ENCODE peak calls at places on chromosome 1, in five cellular contexts. W is fibroblast of villous mesenchyme, J is thoracic aorta, F is heart left ventricle, S is PC-3. V is an unnamed sample.

GRCh38 chr1:94283462-94283861 is 46.1 kb upstream of the ARHGAP29 start:
- DNase-seq in W (no peak), J (no peak), F (no peak), S (no peak), V (no peak)

GRCh38 chr1:67618285-67619018 is 66.5 kb upstream of the GADD45A start:
- DNase-seq in W (peak), J (peak), F (peak), S (peak), V (peak)

GRCh38 chr1:214364335-214364734 is 83.4 kb downstream of the SMYD2 start:
- DNase-seq in W (no peak), J (no peak), F (peak), S (no peak), V (no peak)

GRCh38 chr1:157089789-157090188 is 9.8 kb downstream of the ETV3L start:
- DNase-seq in W (no peak), J (no peak), F (no peak), S (no peak), V (no peak)

GRCh38 chr1:180507826-180508724 is 5.7 kb upstream of the ACBD6 start:
- DNase-seq in W (peak), J (no peak), F (no peak), S (peak), V (peak)

GRCh38 chr1:182520746-182521145 is 68.3 kb downstream of the RNASEL start:
- DNase-seq in W (no peak), J (no peak), F (no peak), S (no peak), V (peak)

GRCh38 chr1:52059326-52059725 is 3.2 kb downstream of the BTF3L4 start:
- DNase-seq in W (peak), J (no peak), F (no peak), S (peak), V (peak)

GRCh38 chr1:230243583-230244377 is 176.7 kb downstream of the GALNT2 start:
- DNase-seq in W (peak), J (no peak), F (no peak), S (peak), V (peak)

GRCh38 chr1:185595835-185596667 is 138.1 kb upstream of the HMCN1 start:
- DNase-seq in W (peak), J (no peak), F (peak), S (peak), V (peak)

GRCh38 chr1:1406101-1406820 is 832 bp downstream of the MRPL20 start:
- DNase-seq in W (no peak), J (no peak), F (no peak), S (no peak), V (no peak)

GRCh38 chr1:101317590-101317989 is 80.8 kb downstream of the S1PR1 start:
- DNase-seq in W (no peak), J (no peak), F (no peak), S (no peak), V (no peak)

GRCh38 chr1:169809370-169810095 is 14.8 kb upstream of the METTL18 start:
- DNase-seq in W (peak), J (no peak), F (no peak), S (peak), V (peak)

GRCh38 chr1:184757406-184757805 is 2.7 kb upstream of the EDEM3 start:
- DNase-seq in W (no peak), J (no peak), F (no peak), S (no peak), V (no peak)

GRCh38 chr1:40842691-40843090 is 19.5 kb downstream of the CITED4 start:
- DNase-seq in W (no peak), J (no peak), F (no peak), S (no peak), V (no peak)

GRCh38 chr1:211485480-211485857 is 6.5 kb downstream of the RD3 start:
- DNase-seq in W (no peak), J (no peak), F (no peak), S (no peak), V (no peak)

GRCh38 chr1:6833804-6834203 is 48.5 kb downstream of the CAMTA1 start:
- DNase-seq in W (no peak), J (no peak), F (no peak), S (no peak), V (no peak)

GRCh38 chr1:211753649-211754251 is 76.8 kb downstream of the LPGAT1 start:
- DNase-seq in W (no peak), J (no peak), F (no peak), S (no peak), V (no peak)

GRCh38 chr1:56831874-56832693 is 12.9 kb upstream of the FYB2 start:
- DNase-seq in W (peak), J (no peak), F (peak), S (peak), V (peak)

GRCh38 chr1:20590313-20590777 is 1.4 kb downstream of the CDA start:
- DNase-seq in W (peak), J (no peak), F (no peak), S (no peak), V (peak)

GRCh38 chr1:184860985-184861754 is 106.5 kb upstream of the EDEM3 start:
- DNase-seq in W (no peak), J (no peak), F (no peak), S (no peak), V (no peak)

GRCh38 chr1:52502789-52503188 is 50.1 kb downstream of the TUT4 start:
- DNase-seq in W (no peak), J (no peak), F (no peak), S (no peak), V (no peak)

GRCh38 chr1:221356693-221357092 is 385.2 kb downstream of the DUSP10 start:
- DNase-seq in W (no peak), J (no peak), F (no peak), S (peak), V (no peak)
- TF ChIP-seq CTCF in W (peak), J (no peak), F (no peak), S (peak), V (no peak)

GRCh38 chr1:219398815-219399396 is 214.0 kb downstream of the ZC3H11B start:
- DNase-seq in W (no peak), J (no peak), F (peak), S (no peak), V (no peak)
- H3K4me3 ChIP-seq in W (no peak), J (no peak), F (no peak), S (no peak), V (no peak)

GRCh38 chr1:11749203-11749689 is 12.7 kb upstream of the C1orf167 start:
- DNase-seq in W (peak), J (no peak), F (no peak), S (no peak), V (peak)
- TF ChIP-seq CTCF in W (peak), J (no peak), F (peak), S (peak), V (peak)

GRCh38 chr1:31931241-31932225 is 6.6 kb downstream of the PTP4A2 start:
- DNase-seq in W (peak), J (no peak), F (no peak), S (peak), V (peak)
- H3K4me3 ChIP-seq in W (no peak), J (peak), F (no peak), S (peak), V (no peak)

DNA sequence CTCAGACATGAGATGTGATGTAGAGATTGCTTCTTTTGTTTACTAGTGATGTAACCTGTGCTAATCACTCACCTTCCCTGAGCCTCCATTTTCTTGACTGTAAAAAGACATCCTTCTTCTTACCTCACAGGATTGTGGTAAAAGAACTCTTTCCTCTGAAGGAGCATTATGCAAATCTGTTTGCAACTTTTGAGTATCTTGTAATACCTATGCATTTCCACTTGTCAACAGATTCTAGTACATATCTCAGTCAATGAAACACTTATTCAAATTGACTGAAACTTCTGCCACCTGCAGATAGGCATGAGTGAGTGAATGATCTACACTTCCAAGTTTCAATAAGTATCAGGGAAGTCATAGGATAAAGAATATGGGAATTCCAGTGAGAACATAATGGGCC is 174.7 kb downstream of the HHIPL2 start:
- DNase-seq in W (no peak), J (no peak), F (no peak), S (no peak), V (no peak)
- TF ChIP-seq CTCF in W (no peak), J (no peak), F (no peak), S (no peak), V (no peak)

GRCh38 chr1:9416918-9417500 is 122.3 kb upstream of the SLC25A33 start:
- DNase-seq in W (no peak), J (no peak), F (no peak), S (no peak), V (no peak)
- H3K4me3 ChIP-seq in W (no peak), J (no peak), F (no peak), S (no peak), V (no peak)

V was measured in choroid plexus epithelial cell.